ENCODE peak calls at places on chromosomes 2 and 18, in four cellular contexts. O, Z, K and S are unnamed samples. For H3K36me3, the result is how much of the 10 kb centered on the place peaks cover.

GRCh38 chr2:208642125-208642779 is 235.7 kb downstream of the PTH2R start:
- DNase-seq in O (no peak), Z (no peak), K (no peak), S (no peak)

GRCh38 chr2:86026744-86027065 is 79.0 kb downstream of the POLR1A start:
- DNase-seq in O (no peak), Z (peak), K (no peak), S (no peak)

GRCh38 chr18:74266161-74266560 is 25.6 kb downstream of the CYB5A start:
- DNase-seq in O (no peak), Z (no peak), K (no peak), S (no peak)

GRCh38 chr2:43542285-43542933 is 53.4 kb downstream of the THADA start:
- DNase-seq in O (peak), Z (no peak), K (no peak), S (no peak)

GRCh38 chr2:14907014-14907612 is 274.6 kb downstream of the LRATD1 start:
- DNase-seq in O (no peak), Z (no peak), K (no peak), S (no peak)

GRCh38 chr2:11697103-11697871 is 27.3 kb upstream of the NTSR2 start:
- DNase-seq in O (peak), Z (peak), K (no peak), S (peak)

GRCh38 chr2:133324150-133324561 is 244.1 kb downstream of the NCKAP5 start:
- DNase-seq in O (no peak), Z (no peak), K (no peak), S (no peak)

GRCh38 chr2:172438741-172439508 is 11.5 kb downstream of the ITGA6 start:
- DNase-seq in O (no peak), Z (no peak), K (no peak), S (no peak)

GRCh38 chr2:23593396-23594078 is 208.6 kb downstream of the KLHL29 start:
- DNase-seq in O (no peak), Z (peak), K (no peak), S (no peak)

GRCh38 chr2:134431837-134432437 is 178.1 kb downstream of the MGAT5 start:
- DNase-seq in O (no peak), Z (no peak), K (no peak), S (no peak)

DNA sequence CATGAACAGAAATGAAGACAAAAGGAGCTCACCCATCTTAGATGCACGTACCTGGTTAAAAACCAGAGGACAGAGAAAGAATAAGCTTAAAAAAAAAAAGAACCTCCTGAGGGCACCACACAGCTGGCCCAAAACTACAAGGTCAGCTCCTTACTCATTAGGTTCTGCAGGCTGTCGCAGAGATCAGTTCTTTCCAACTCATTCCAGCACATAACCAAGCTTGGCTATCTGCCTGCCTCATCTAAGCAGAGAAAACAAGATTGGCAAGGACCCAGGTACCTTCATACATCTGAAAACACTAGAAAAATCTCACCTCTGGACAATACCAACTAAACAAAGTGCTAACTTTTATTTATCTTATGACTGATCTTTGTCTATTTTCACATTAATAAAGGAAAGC is 89.9 kb downstream of the NOL10 start:
- DNase-seq in O (no peak), Z (no peak), K (no peak), S (no peak)
- H3K36me3 ChIP-seq in O (under half), Z (under half), K (half or more), S (under half)

DNA sequence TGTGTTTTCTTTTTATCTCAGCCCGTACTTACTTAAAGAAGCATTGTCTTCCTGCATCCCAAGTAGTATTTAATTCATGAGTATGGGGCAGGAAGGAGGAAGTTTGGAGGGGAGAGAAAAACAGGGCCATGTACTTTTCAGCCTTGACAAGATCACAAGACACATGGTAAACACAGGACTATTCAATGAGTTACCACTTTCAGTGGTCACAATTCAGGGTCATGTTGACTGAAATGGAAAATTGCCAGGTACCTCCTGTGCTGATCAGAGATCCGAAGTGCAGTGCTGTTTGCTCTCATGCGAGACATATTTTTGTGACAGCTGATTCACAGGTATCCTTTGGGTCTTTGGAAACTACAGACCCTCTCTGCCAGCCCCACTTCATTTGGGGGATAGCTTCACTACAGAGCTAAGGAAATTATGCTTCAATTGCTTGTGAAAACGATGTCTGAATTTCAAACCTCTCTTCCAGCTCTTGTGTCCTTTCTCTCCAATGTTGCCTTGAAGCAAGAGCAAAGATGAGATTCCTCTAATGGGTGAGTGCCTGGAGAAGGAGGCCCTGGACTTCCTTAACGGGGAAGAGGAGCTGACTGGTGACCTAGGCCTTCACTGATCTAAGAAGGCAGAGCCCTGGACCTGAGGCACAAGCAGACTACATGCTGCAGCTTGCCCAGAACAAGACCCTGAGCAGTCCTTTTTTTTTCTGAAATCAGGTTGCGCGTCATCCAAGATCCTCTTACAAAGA is 44.2 kb downstream of the EVA1A start:
- DNase-seq in O (no peak), Z (no peak), K (no peak), S (no peak)
- H3K27ac ChIP-seq in O (no peak), Z (no peak), K (no peak), S (no peak)

GRCh38 chr18:36112302-36112701 is 16.8 kb downstream of the SLC39A6 start:
- DNase-seq in O (no peak), Z (no peak), K (no peak), S (no peak)
- H3K36me3 ChIP-seq in O (half or more), Z (under half), K (half or more), S (under half)

DNA sequence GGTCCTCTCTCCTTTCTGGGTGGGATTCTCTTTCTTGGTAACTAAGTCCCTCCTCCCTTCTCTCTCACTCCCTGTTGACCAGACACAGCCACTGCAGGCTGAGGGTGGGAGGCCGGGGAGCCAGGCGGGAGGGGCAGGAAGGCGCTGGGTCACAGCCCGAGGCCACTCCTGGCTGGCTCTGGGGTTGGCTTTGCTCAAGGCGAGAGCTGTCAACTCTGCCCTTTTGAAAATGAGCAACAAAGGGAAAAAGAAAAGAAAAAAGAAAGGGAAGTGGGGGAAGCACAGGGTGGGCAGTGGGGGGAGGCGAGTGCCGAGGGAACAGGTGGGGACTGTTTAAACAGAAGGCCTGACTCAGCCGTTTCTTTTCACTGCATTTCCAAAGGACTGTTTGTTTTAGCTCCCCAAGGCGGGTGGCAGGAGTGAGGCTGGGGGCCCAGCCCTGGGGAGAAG is 70.5 kb upstream of the IGFBP5 start:
- DNase-seq in O (peak), Z (peak), K (peak), S (peak)
- H3K27ac ChIP-seq in O (no peak), Z (no peak), K (no peak), S (peak)

GRCh38 chr2:38301969-38302702 is 74.9 kb downstream of the ATL2 start:
- DNase-seq in O (no peak), Z (no peak), K (no peak), S (no peak)

GRCh38 chr2:38301340-38301968 is 75.6 kb downstream of the ATL2 start:
- DNase-seq in O (no peak), Z (no peak), K (peak), S (no peak)

GRCh38 chr2:38296381-38296780 is 80.7 kb downstream of the ATL2 start:
- DNase-seq in O (no peak), Z (no peak), K (no peak), S (no peak)

GRCh38 chr2:38294597-38294996 is 82.5 kb downstream of the ATL2 start:
- DNase-seq in O (no peak), Z (no peak), K (no peak), S (no peak)

GRCh38 chr2:38298539-38298938 is 78.5 kb downstream of the ATL2 start:
- DNase-seq in O (no peak), Z (no peak), K (no peak), S (no peak)
- H3K36me3 ChIP-seq in O (under half), Z (under half), K (half or more), S (under half)